ENCODE peak calls at places on chromosomes 3 and 15, in ten cellular contexts. One of them, this sample, is unnamed.

GRCh38 chr3:63450634-63451363 is 172.7 kb downstream of the SYNPR start:
- DNase-seq in T-helper 1 cell: no peak
- DNase-seq in NCI-H2081: no peak
- DNase-seq in uterus: no peak
- DNase-seq in amniotic stem cell: no peak
- DNase-seq in dermis microvascular lymphatic vessel endothelial cell: no peak
- DNase-seq in activated naive CD8-positive, alpha-beta T cell treated with anti-CD3 and anti-CD28 coated beads, Interleukin-2, amount 50 U/mL, for 24 hours: no peak
- DNase-seq in hypothalamus: no peak
- DNase-seq in HEK293T: no peak
- DNase-seq in NCI-H748 treated with DMSO at 0.1 percent for 48 hours: no peak
- DNase-seq in this sample: no peak

GRCh38 chr3:146374146-146374545 is 95.2 kb downstream of the PLSCR2 start:
- DNase-seq in activated naive CD8-positive, alpha-beta T cell treated with anti-CD3 and anti-CD28 coated beads, Interleukin-2, amount 50 U/mL, for 24 hours: no peak
- DNase-seq in hypothalamus: no peak
- DNase-seq in T-helper 1 cell: no peak
- DNase-seq in NCI-H748 treated with DMSO at 0.1 percent for 48 hours: no peak
- DNase-seq in NCI-H2081: no peak
- DNase-seq in amniotic stem cell: no peak
- DNase-seq in uterus: no peak
- DNase-seq in dermis microvascular lymphatic vessel endothelial cell: no peak
- DNase-seq in HEK293T: no peak
- DNase-seq in this sample: no peak

GRCh38 chr15:95459288-95459687 is 871.2 kb upstream of the NR2F2 start:
- DNase-seq in HEK293T: no peak
- DNase-seq in amniotic stem cell: no peak
- DNase-seq in NCI-H748 treated with DMSO at 0.1 percent for 48 hours: no peak
- DNase-seq in T-helper 1 cell: no peak
- DNase-seq in uterus: no peak
- DNase-seq in NCI-H2081: no peak
- DNase-seq in dermis microvascular lymphatic vessel endothelial cell: peak; percentile 82
- DNase-seq in hypothalamus: no peak
- DNase-seq in activated naive CD8-positive, alpha-beta T cell treated with anti-CD3 and anti-CD28 coated beads, Interleukin-2, amount 50 U/mL, for 24 hours: no peak
- DNase-seq in this sample: no peak

GRCh38 chr3:59451800-59452741 is 402.2 kb upstream of the CFAP20DC start:
- DNase-seq in amniotic stem cell: no peak
- DNase-seq in dermis microvascular lymphatic vessel endothelial cell: no peak
- DNase-seq in activated naive CD8-positive, alpha-beta T cell treated with anti-CD3 and anti-CD28 coated beads, Interleukin-2, amount 50 U/mL, for 24 hours: no peak
- DNase-seq in NCI-H748 treated with DMSO at 0.1 percent for 48 hours: no peak
- DNase-seq in uterus: no peak
- DNase-seq in T-helper 1 cell: no peak
- DNase-seq in NCI-H2081: no peak
- DNase-seq in hypothalamus: no peak
- DNase-seq in HEK293T: no peak
- DNase-seq in this sample: no peak

GRCh38 chr3:48595526-48596121 is 495 bp upstream of the COL7A1 start:
- DNase-seq in HEK293T: no peak
- DNase-seq in T-helper 1 cell: no peak
- DNase-seq in activated naive CD8-positive, alpha-beta T cell treated with anti-CD3 and anti-CD28 coated beads, Interleukin-2, amount 50 U/mL, for 24 hours: no peak
- DNase-seq in uterus: peak; percentile 69
- DNase-seq in NCI-H748 treated with DMSO at 0.1 percent for 48 hours: no peak
- DNase-seq in NCI-H2081: no peak
- DNase-seq in dermis microvascular lymphatic vessel endothelial cell: peak; percentile 43
- DNase-seq in hypothalamus: peak; percentile 5
- DNase-seq in amniotic stem cell: peak; percentile 81
- DNase-seq in this sample: peak; percentile 84

GRCh38 chr15:101689901-101690300 is 34.4 kb downstream of the TARS3 start:
- DNase-seq in NCI-H748 treated with DMSO at 0.1 percent for 48 hours: no peak
- DNase-seq in HEK293T: no peak
- DNase-seq in T-helper 1 cell: no peak
- DNase-seq in NCI-H2081: no peak
- DNase-seq in hypothalamus: no peak
- DNase-seq in activated naive CD8-positive, alpha-beta T cell treated with anti-CD3 and anti-CD28 coated beads, Interleukin-2, amount 50 U/mL, for 24 hours: peak; percentile 42
- DNase-seq in dermis microvascular lymphatic vessel endothelial cell: no peak
- DNase-seq in uterus: no peak
- DNase-seq in amniotic stem cell: no peak
- DNase-seq in this sample: no peak

GRCh38 chr3:128697336-128697735 is 28.6 kb upstream of the RAB7A start:
- DNase-seq in HEK293T: no peak
- DNase-seq in activated naive CD8-positive, alpha-beta T cell treated with anti-CD3 and anti-CD28 coated beads, Interleukin-2, amount 50 U/mL, for 24 hours: no peak
- DNase-seq in dermis microvascular lymphatic vessel endothelial cell: no peak
- DNase-seq in T-helper 1 cell: no peak
- DNase-seq in uterus: no peak
- DNase-seq in NCI-H2081: no peak
- DNase-seq in NCI-H748 treated with DMSO at 0.1 percent for 48 hours: no peak
- DNase-seq in hypothalamus: no peak
- DNase-seq in amniotic stem cell: no peak
- DNase-seq in this sample: no peak

GRCh38 chr3:151195818-151196217 is 7.2 kb downstream of the GPR171 start:
- DNase-seq in T-helper 1 cell: no peak
- DNase-seq in dermis microvascular lymphatic vessel endothelial cell: no peak
- DNase-seq in amniotic stem cell: no peak
- DNase-seq in NCI-H2081: no peak
- DNase-seq in uterus: no peak
- DNase-seq in NCI-H748 treated with DMSO at 0.1 percent for 48 hours: no peak
- DNase-seq in HEK293T: no peak
- DNase-seq in hypothalamus: no peak
- DNase-seq in activated naive CD8-positive, alpha-beta T cell treated with anti-CD3 and anti-CD28 coated beads, Interleukin-2, amount 50 U/mL, for 24 hours: no peak
- DNase-seq in this sample: no peak

GRCh38 chr3:155983834-155984474 is 113.5 kb downstream of the GMPS start:
- DNase-seq in dermis microvascular lymphatic vessel endothelial cell: peak; percentile 15
- DNase-seq in T-helper 1 cell: no peak
- DNase-seq in hypothalamus: no peak
- DNase-seq in uterus: no peak
- DNase-seq in HEK293T: no peak
- DNase-seq in NCI-H2081: no peak
- DNase-seq in amniotic stem cell: no peak
- DNase-seq in activated naive CD8-positive, alpha-beta T cell treated with anti-CD3 and anti-CD28 coated beads, Interleukin-2, amount 50 U/mL, for 24 hours: no peak
- DNase-seq in NCI-H748 treated with DMSO at 0.1 percent for 48 hours: no peak
- DNase-seq in this sample: no peak

GRCh38 chr3:44355634-44356033 is 17.1 kb downstream of the TCAIM start:
- DNase-seq in T-helper 1 cell: no peak
- DNase-seq in amniotic stem cell: peak; percentile 39
- DNase-seq in dermis microvascular lymphatic vessel endothelial cell: peak; percentile 61
- DNase-seq in uterus: no peak
- DNase-seq in HEK293T: no peak
- DNase-seq in activated naive CD8-positive, alpha-beta T cell treated with anti-CD3 and anti-CD28 coated beads, Interleukin-2, amount 50 U/mL, for 24 hours: no peak
- DNase-seq in NCI-H748 treated with DMSO at 0.1 percent for 48 hours: no peak
- DNase-seq in NCI-H2081: no peak
- DNase-seq in hypothalamus: no peak
- DNase-seq in this sample: no peak

GRCh38 chr3:89098964-89099585 is 8.3 kb upstream of the EPHA3 start:
- DNase-seq in NCI-H2081: peak; percentile 64
- DNase-seq in T-helper 1 cell: no peak
- DNase-seq in HEK293T: peak; percentile 56
- DNase-seq in amniotic stem cell: peak; percentile 46
- DNase-seq in activated naive CD8-positive, alpha-beta T cell treated with anti-CD3 and anti-CD28 coated beads, Interleukin-2, amount 50 U/mL, for 24 hours: peak; percentile 11
- DNase-seq in hypothalamus: no peak
- DNase-seq in NCI-H748 treated with DMSO at 0.1 percent for 48 hours: peak; percentile 21
- DNase-seq in dermis microvascular lymphatic vessel endothelial cell: peak; percentile 41
- DNase-seq in uterus: no peak
- DNase-seq in this sample: no peak

GRCh38 chr3:11641683-11642407 is 1.9 kb downstream of the VGLL4 start:
- DNase-seq in NCI-H748 treated with DMSO at 0.1 percent for 48 hours: peak; percentile 5
- DNase-seq in T-helper 1 cell: no peak
- DNase-seq in uterus: no peak
- DNase-seq in amniotic stem cell: no peak
- DNase-seq in NCI-H2081: no peak
- DNase-seq in activated naive CD8-positive, alpha-beta T cell treated with anti-CD3 and anti-CD28 coated beads, Interleukin-2, amount 50 U/mL, for 24 hours: no peak
- DNase-seq in HEK293T: peak; percentile 28
- DNase-seq in hypothalamus: no peak
- DNase-seq in dermis microvascular lymphatic vessel endothelial cell: peak; percentile 81
- DNase-seq in this sample: no peak

GRCh38 chr3:47479826-47480160 is 4.1 kb upstream of the SCAP start:
- DNase-seq in uterus: no peak
- DNase-seq in T-helper 1 cell: no peak
- DNase-seq in NCI-H748 treated with DMSO at 0.1 percent for 48 hours: no peak
- DNase-seq in amniotic stem cell: no peak
- DNase-seq in NCI-H2081: no peak
- DNase-seq in HEK293T: no peak
- DNase-seq in dermis microvascular lymphatic vessel endothelial cell: no peak
- DNase-seq in activated naive CD8-positive, alpha-beta T cell treated with anti-CD3 and anti-CD28 coated beads, Interleukin-2, amount 50 U/mL, for 24 hours: no peak
- DNase-seq in hypothalamus: no peak
- DNase-seq in this sample: no peak

GRCh38 chr3:122730240-122730639 is 49.6 kb downstream of the PARP14 start:
- DNase-seq in amniotic stem cell: no peak
- DNase-seq in uterus: no peak
- DNase-seq in HEK293T: no peak
- DNase-seq in NCI-H2081: no peak
- DNase-seq in NCI-H748 treated with DMSO at 0.1 percent for 48 hours: no peak
- DNase-seq in hypothalamus: no peak
- DNase-seq in T-helper 1 cell: no peak
- DNase-seq in activated naive CD8-positive, alpha-beta T cell treated with anti-CD3 and anti-CD28 coated beads, Interleukin-2, amount 50 U/mL, for 24 hours: no peak
- DNase-seq in dermis microvascular lymphatic vessel endothelial cell: no peak
- DNase-seq in this sample: no peak

GRCh38 chr3:11776346-11776745 is 70.3 kb downstream of the TAMM41 start:
- DNase-seq in activated naive CD8-positive, alpha-beta T cell treated with anti-CD3 and anti-CD28 coated beads, Interleukin-2, amount 50 U/mL, for 24 hours: no peak
- DNase-seq in NCI-H2081: no peak
- DNase-seq in amniotic stem cell: no peak
- DNase-seq in uterus: no peak
- DNase-seq in T-helper 1 cell: no peak
- DNase-seq in hypothalamus: no peak
- DNase-seq in HEK293T: no peak
- DNase-seq in dermis microvascular lymphatic vessel endothelial cell: no peak
- DNase-seq in NCI-H748 treated with DMSO at 0.1 percent for 48 hours: no peak
- DNase-seq in this sample: no peak

GRCh38 chr3:15011174-15011573 is 53.9 kb downstream of the MRPS25 start:
- DNase-seq in activated naive CD8-positive, alpha-beta T cell treated with anti-CD3 and anti-CD28 coated beads, Interleukin-2, amount 50 U/mL, for 24 hours: no peak
- DNase-seq in NCI-H2081: no peak
- DNase-seq in HEK293T: no peak
- DNase-seq in T-helper 1 cell: no peak
- DNase-seq in NCI-H748 treated with DMSO at 0.1 percent for 48 hours: no peak
- DNase-seq in amniotic stem cell: no peak
- DNase-seq in dermis microvascular lymphatic vessel endothelial cell: no peak
- DNase-seq in uterus: no peak
- DNase-seq in hypothalamus: no peak
- DNase-seq in this sample: no peak

GRCh38 chr3:23648965-23649328 is 156.8 kb upstream of the UBE2E1 start:
- DNase-seq in uterus: no peak
- DNase-seq in HEK293T: no peak
- DNase-seq in hypothalamus: no peak
- DNase-seq in NCI-H2081: no peak
- DNase-seq in amniotic stem cell: no peak
- DNase-seq in T-helper 1 cell: no peak
- DNase-seq in NCI-H748 treated with DMSO at 0.1 percent for 48 hours: no peak
- DNase-seq in dermis microvascular lymphatic vessel endothelial cell: peak; percentile 18
- DNase-seq in activated naive CD8-positive, alpha-beta T cell treated with anti-CD3 and anti-CD28 coated beads, Interleukin-2, amount 50 U/mL, for 24 hours: no peak
- DNase-seq in this sample: no peak

GRCh38 chr15:66251790-66252355 is 1.7 kb downstream of the MEGF11 start:
- DNase-seq in amniotic stem cell: no peak
- DNase-seq in NCI-H2081: peak; percentile 68
- DNase-seq in NCI-H748 treated with DMSO at 0.1 percent for 48 hours: no peak
- DNase-seq in dermis microvascular lymphatic vessel endothelial cell: no peak
- DNase-seq in T-helper 1 cell: no peak
- DNase-seq in activated naive CD8-positive, alpha-beta T cell treated with anti-CD3 and anti-CD28 coated beads, Interleukin-2, amount 50 U/mL, for 24 hours: no peak
- DNase-seq in hypothalamus: no peak
- DNase-seq in HEK293T: no peak
- DNase-seq in uterus: no peak
- DNase-seq in this sample: no peak

GRCh38 chr15:60179786-60180391 is 175.8 kb downstream of the FOXB1 start:
- DNase-seq in NCI-H2081: peak; percentile 35
- DNase-seq in amniotic stem cell: peak; percentile 23
- DNase-seq in T-helper 1 cell: no peak
- DNase-seq in activated naive CD8-positive, alpha-beta T cell treated with anti-CD3 and anti-CD28 coated beads, Interleukin-2, amount 50 U/mL, for 24 hours: peak; percentile 4
- DNase-seq in NCI-H748 treated with DMSO at 0.1 percent for 48 hours: peak; percentile 2
- DNase-seq in HEK293T: peak; percentile 16
- DNase-seq in uterus: no peak
- DNase-seq in dermis microvascular lymphatic vessel endothelial cell: peak; percentile 54
- DNase-seq in hypothalamus: no peak
- DNase-seq in this sample: no peak

GRCh38 chr3:189712906-189713483 is 81.8 kb downstream of the TP63 start:
- DNase-seq in T-helper 1 cell: no peak
- DNase-seq in amniotic stem cell: no peak
- DNase-seq in uterus: no peak
- DNase-seq in NCI-H2081: peak; percentile 86
- DNase-seq in activated naive CD8-positive, alpha-beta T cell treated with anti-CD3 and anti-CD28 coated beads, Interleukin-2, amount 50 U/mL, for 24 hours: no peak
- DNase-seq in dermis microvascular lymphatic vessel endothelial cell: no peak
- DNase-seq in NCI-H748 treated with DMSO at 0.1 percent for 48 hours: peak; percentile 93
- DNase-seq in hypothalamus: no peak
- DNase-seq in HEK293T: no peak
- DNase-seq in this sample: no peak

GRCh38 chr3:12709334-12709733 is 45.4 kb upstream of the RAF1 start:
- DNase-seq in dermis microvascular lymphatic vessel endothelial cell: no peak
- DNase-seq in NCI-H2081: no peak
- DNase-seq in T-helper 1 cell: no peak
- DNase-seq in HEK293T: no peak
- DNase-seq in hypothalamus: no peak
- DNase-seq in amniotic stem cell: no peak
- DNase-seq in uterus: no peak
- DNase-seq in NCI-H748 treated with DMSO at 0.1 percent for 48 hours: no peak
- DNase-seq in activated naive CD8-positive, alpha-beta T cell treated with anti-CD3 and anti-CD28 coated beads, Interleukin-2, amount 50 U/mL, for 24 hours: no peak
- DNase-seq in this sample: no peak

GRCh38 chr3:149443545-149443912 is 31.0 kb upstream of the TM4SF4 start:
- DNase-seq in NCI-H748 treated with DMSO at 0.1 percent for 48 hours: no peak
- DNase-seq in hypothalamus: no peak
- DNase-seq in activated naive CD8-positive, alpha-beta T cell treated with anti-CD3 and anti-CD28 coated beads, Interleukin-2, amount 50 U/mL, for 24 hours: no peak
- DNase-seq in uterus: no peak
- DNase-seq in dermis microvascular lymphatic vessel endothelial cell: no peak
- DNase-seq in T-helper 1 cell: no peak
- DNase-seq in HEK293T: no peak
- DNase-seq in amniotic stem cell: no peak
- DNase-seq in NCI-H2081: no peak
- DNase-seq in this sample: no peak

GRCh38 chr3:196080997-196081833 is 675 bp downstream of the TFRC start:
- DNase-seq in dermis microvascular lymphatic vessel endothelial cell: peak; percentile 54
- DNase-seq in NCI-H2081: peak; percentile 79
- DNase-seq in uterus: peak; percentile 30
- DNase-seq in activated naive CD8-positive, alpha-beta T cell treated with anti-CD3 and anti-CD28 coated beads, Interleukin-2, amount 50 U/mL, for 24 hours: peak; percentile 64
- DNase-seq in T-helper 1 cell: peak; percentile 36
- DNase-seq in HEK293T: peak; percentile 42
- DNase-seq in hypothalamus: peak; percentile 39
- DNase-seq in amniotic stem cell: no peak
- DNase-seq in NCI-H748 treated with DMSO at 0.1 percent for 48 hours: peak; percentile 30
- DNase-seq in this sample: peak; percentile 78

GRCh38 chr15:64611085-64611484 is 150.7 kb downstream of the ZNF609 start:
- DNase-seq in hypothalamus: no peak
- DNase-seq in dermis microvascular lymphatic vessel endothelial cell: peak; percentile 36
- DNase-seq in activated naive CD8-positive, alpha-beta T cell treated with anti-CD3 and anti-CD28 coated beads, Interleukin-2, amount 50 U/mL, for 24 hours: no peak
- DNase-seq in T-helper 1 cell: no peak
- DNase-seq in amniotic stem cell: no peak
- DNase-seq in NCI-H2081: no peak
- DNase-seq in NCI-H748 treated with DMSO at 0.1 percent for 48 hours: no peak
- DNase-seq in uterus: no peak
- DNase-seq in HEK293T: no peak
- DNase-seq in this sample: no peak

GRCh38 chr3:122679467-122680291 is 960 bp upstream of the PARP14 start:
- DNase-seq in amniotic stem cell: no peak
- DNase-seq in NCI-H748 treated with DMSO at 0.1 percent for 48 hours: peak; percentile 12
- DNase-seq in HEK293T: no peak
- DNase-seq in NCI-H2081: no peak
- DNase-seq in uterus: peak; percentile 31
- DNase-seq in hypothalamus: no peak
- DNase-seq in T-helper 1 cell: no peak
- DNase-seq in activated naive CD8-positive, alpha-beta T cell treated with anti-CD3 and anti-CD28 coated beads, Interleukin-2, amount 50 U/mL, for 24 hours: no peak
- DNase-seq in dermis microvascular lymphatic vessel endothelial cell: peak; percentile 31
- DNase-seq in this sample: no peak

GRCh38 chr3:188554404-188554803 is 400.4 kb downstream of the LPP start:
- DNase-seq in uterus: no peak
- DNase-seq in amniotic stem cell: no peak
- DNase-seq in HEK293T: no peak
- DNase-seq in T-helper 1 cell: no peak
- DNase-seq in activated naive CD8-positive, alpha-beta T cell treated with anti-CD3 and anti-CD28 coated beads, Interleukin-2, amount 50 U/mL, for 24 hours: no peak
- DNase-seq in NCI-H2081: no peak
- DNase-seq in hypothalamus: no peak
- DNase-seq in NCI-H748 treated with DMSO at 0.1 percent for 48 hours: no peak
- DNase-seq in dermis microvascular lymphatic vessel endothelial cell: peak; percentile 40
- DNase-seq in this sample: no peak

GRCh38 chr3:278300-279064 is 81.9 kb downstream of the CHL1 start:
- DNase-seq in uterus: no peak
- DNase-seq in NCI-H2081: no peak
- DNase-seq in T-helper 1 cell: no peak
- DNase-seq in activated naive CD8-positive, alpha-beta T cell treated with anti-CD3 and anti-CD28 coated beads, Interleukin-2, amount 50 U/mL, for 24 hours: no peak
- DNase-seq in NCI-H748 treated with DMSO at 0.1 percent for 48 hours: no peak
- DNase-seq in HEK293T: no peak
- DNase-seq in hypothalamus: no peak
- DNase-seq in amniotic stem cell: no peak
- DNase-seq in dermis microvascular lymphatic vessel endothelial cell: no peak
- DNase-seq in this sample: no peak

GRCh38 chr3:128794067-128794768 is 68.2 kb downstream of the RAB7A start:
- DNase-seq in NCI-H748 treated with DMSO at 0.1 percent for 48 hours: no peak
- DNase-seq in T-helper 1 cell: no peak
- DNase-seq in amniotic stem cell: peak; percentile 45
- DNase-seq in uterus: no peak
- DNase-seq in activated naive CD8-positive, alpha-beta T cell treated with anti-CD3 and anti-CD28 coated beads, Interleukin-2, amount 50 U/mL, for 24 hours: peak; percentile 33
- DNase-seq in hypothalamus: no peak
- DNase-seq in NCI-H2081: no peak
- DNase-seq in HEK293T: no peak
- DNase-seq in dermis microvascular lymphatic vessel endothelial cell: peak; percentile 51
- DNase-seq in this sample: no peak

This sample was measured in coronary artery.